ENCODE peak calls at places on chromosomes 3 and 15, in five cellular contexts. S, R, O, B and L are unnamed samples.

GRCh38 chr3:110381992-110382391 is 689.6 kb upstream of the NECTIN3 start:
- DNase-seq in O (no peak), S (no peak), R (no peak), B (no peak), L (no peak)

GRCh38 chr3:180913582-180914404 is 1.3 kb downstream of the FXR1 start:
- DNase-seq in S (peak), B (no peak), O (no peak), R (no peak), L (no peak)

GRCh38 chr15:89836255-89837133 is 21.8 kb upstream of the ANPEP start:
- DNase-seq in S (no peak), R (no peak), B (no peak), O (no peak), L (no peak)

GRCh38 chr3:120462409-120462959 is 11.7 kb upstream of the FSTL1 start:
- DNase-seq in O (no peak), R (no peak), B (no peak), S (no peak), L (no peak)

GRCh38 chr15:96321422-96322391 is 8.8 kb upstream of the NR2F2 start:
- DNase-seq in R (no peak), S (peak), O (no peak), B (no peak), L (no peak)

GRCh38 chr3:72957303-72957702 is 39.3 kb upstream of the PPP4R2 start:
- DNase-seq in O (no peak), B (peak), R (no peak), S (no peak), L (no peak)

GRCh38 chr3:194840661-194841514 is 155.2 kb downstream of the FAM43A start:
- DNase-seq in R (no peak), B (peak), S (no peak), O (peak), L (peak)

GRCh38 chr15:32869814-32870213 is 152.0 kb downstream of the GREM1 start:
- DNase-seq in S (no peak), R (no peak), O (no peak), B (no peak), L (no peak)

GRCh38 chr3:128481438-128481942 is 11.5 kb downstream of the GATA2 start:
- DNase-seq in S (no peak), B (no peak), R (no peak), O (no peak), L (no peak)

GRCh38 chr15:88888719-88889118 is 6.6 kb downstream of the HAPLN3 start:
- DNase-seq in B (no peak), O (no peak), R (no peak), S (no peak), L (no peak)

GRCh38 chr3:59245879-59246501 is 196.2 kb upstream of the CFAP20DC start:
- DNase-seq in S (no peak), R (no peak), B (no peak), O (no peak), L (no peak)

GRCh38 chr15:93173369-93173768 is 84.4 kb upstream of the RGMA start:
- DNase-seq in S (no peak), R (no peak), O (no peak), B (no peak), L (no peak)

GRCh38 chr3:178170698-178171535 is 365.3 kb upstream of the KCNMB2 start:
- DNase-seq in S (no peak), B (no peak), O (peak), R (no peak), L (peak)

GRCh38 chr15:35530698-35531097 is 15.3 kb downstream of the DPH6 start:
- DNase-seq in O (no peak), R (no peak), B (no peak), S (no peak), L (no peak)

GRCh38 chr15:25178835-25179672 is 224.3 kb downstream of the SNRPN start:
- DNase-seq in R (no peak), S (no peak), O (no peak), B (no peak), L (no peak)

GRCh38 chr3:132445812-132446211 is 28.5 kb downstream of the DNAJC13 start:
- DNase-seq in O (no peak), B (no peak), S (peak), R (no peak), L (no peak)

GRCh38 chr15:41631880-41632279 is 28.3 kb upstream of the MGA start:
- DNase-seq in R (no peak), O (no peak), S (no peak), B (no peak), L (no peak)
- TF ChIP-seq JUNB in R (no peak), O (no peak), S (no peak), B (no peak), L (no peak)

DNA sequence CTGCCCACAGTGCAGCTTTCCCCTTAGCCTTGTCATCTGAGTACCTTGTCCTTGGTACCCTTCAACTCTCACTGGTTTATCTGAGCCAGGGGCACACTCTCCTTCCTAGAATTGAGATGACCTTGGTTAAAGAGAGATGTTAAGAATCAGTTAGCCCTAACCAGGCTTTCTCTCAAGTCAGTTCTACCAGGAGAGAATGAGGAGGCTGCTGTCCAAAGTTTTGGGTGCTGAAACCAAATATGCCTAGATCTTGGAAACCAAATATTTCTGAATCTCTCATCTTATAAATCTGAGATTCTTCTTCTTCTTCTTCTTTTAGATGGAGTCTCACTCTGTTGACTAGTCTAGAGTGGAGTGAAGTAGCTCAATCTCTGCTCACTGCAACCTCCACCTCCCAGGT is 12.0 kb upstream of the CTXND1 start:
- DNase-seq in S (peak), O (no peak), B (no peak), R (no peak), L (no peak)
- TF ChIP-seq JUNB in S (no peak), O (no peak), B (no peak), R (no peak), L (no peak)

DNA sequence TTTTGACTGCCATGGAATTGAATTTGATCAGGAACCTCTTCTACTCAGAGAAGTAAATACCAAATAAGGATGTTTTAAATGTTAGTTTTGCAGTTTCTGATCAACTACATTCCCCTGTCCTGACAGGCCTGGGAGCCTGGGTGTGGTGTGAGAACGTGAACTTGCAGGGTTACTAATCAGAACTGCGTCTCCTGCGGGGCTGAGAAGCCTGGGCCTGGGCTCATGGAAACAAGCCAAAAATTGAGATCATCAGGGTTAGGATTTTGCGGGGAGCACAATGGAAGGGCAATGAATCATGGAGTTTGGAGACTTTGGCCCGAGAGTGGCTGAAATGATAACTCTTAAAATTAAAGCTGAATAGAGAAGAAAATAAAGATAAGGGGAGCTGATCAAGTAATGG is 47.8 kb upstream of the C3orf70 start:
- DNase-seq in R (no peak), S (no peak), O (peak), B (no peak), L (no peak)
- TF ChIP-seq JUNB in R (no peak), S (no peak), O (no peak), B (no peak), L (no peak)

DNA sequence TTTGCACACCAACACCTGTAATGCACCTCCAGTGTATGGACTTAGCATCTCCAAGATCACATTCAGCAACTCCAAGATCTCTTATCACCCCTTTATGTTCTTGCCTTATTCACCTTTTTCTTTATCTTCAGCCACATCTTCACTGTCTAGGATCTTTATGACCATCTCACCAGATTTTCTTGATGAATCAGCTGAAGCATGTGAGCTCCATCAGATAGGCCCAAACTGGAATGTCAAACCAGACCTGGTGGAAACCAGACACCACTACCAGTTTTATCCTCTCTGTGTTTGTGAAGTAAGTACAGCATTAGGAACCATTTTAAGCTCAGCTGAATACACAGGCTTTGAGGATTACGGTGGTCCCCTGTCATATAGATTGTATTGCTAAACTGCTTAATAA is 330.4 kb upstream of the NDN start:
- DNase-seq in R (no peak), S (no peak), B (no peak), O (no peak), L (no peak)
- TF ChIP-seq JUNB in R (no peak), S (no peak), B (no peak), O (no peak), L (no peak)

DNA sequence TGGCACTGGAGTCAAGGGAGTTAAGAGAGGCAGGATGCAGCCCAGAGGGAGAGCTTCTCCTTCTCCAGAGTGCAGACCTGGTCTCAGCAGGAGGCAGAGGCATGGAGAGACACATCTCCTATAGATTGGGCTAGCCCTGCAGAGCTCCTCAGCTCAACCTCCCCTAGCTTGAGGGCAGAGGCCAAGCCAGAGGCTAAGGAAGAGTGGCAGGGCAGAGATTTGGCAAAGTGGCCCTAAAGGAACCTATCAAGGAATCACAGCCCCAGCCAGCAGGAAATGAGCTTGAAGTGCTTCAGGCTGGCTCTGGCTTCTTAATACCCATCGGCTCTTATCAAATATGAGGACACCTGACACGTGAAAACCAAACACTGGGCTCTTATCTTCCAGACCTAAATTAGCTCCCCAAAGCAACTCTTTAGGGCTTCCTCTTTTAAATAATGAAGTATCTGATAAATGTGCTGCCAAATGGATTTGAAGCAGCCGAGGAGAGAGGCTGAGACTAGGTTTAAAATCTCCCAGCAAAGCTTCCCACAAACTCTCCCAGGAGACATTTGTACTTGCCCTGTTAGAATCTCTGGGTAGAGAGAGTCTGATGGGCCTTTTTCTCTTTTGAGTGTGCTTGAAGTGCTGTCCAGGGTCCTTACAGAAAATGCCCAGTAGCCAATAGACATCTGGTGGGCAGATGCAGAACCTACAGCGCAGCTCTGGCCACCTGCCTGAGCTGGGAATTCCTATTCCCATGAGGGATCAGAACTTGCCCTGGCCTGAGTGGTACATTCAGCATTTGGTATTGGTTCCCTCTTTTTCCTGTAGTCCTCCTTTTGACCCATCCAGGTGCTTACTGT is 271.4 kb downstream of the CLSTN2 start:
- DNase-seq in O (peak), S (peak), R (no peak), B (no peak), L (peak)
- TF ChIP-seq JUNB in O (no peak), S (no peak), R (no peak), B (no peak), L (no peak)

GRCh38 chr3:153503873-153504272 is 341.8 kb downstream of the RAP2B start:
- DNase-seq in S (no peak), B (no peak), R (no peak), O (no peak), L (no peak)
- TF ChIP-seq JUNB in S (no peak), B (no peak), R (no peak), O (no peak), L (no peak)